ENCODE peak calls at places on chromosomes 4 and X, in eight cellular contexts. V, Z, W, P, J, T, G and L are unnamed samples.

GRCh38 chr4:7423801-7424552 is 10.8 kb downstream of the PSAPL1 start:
- DNase-seq in V (peak), T (peak), P (peak), W (peak), Z (no peak), G (no peak), J (no peak), L (peak)

GRCh38 chr4:184382189-184382846 is 92.0 kb downstream of the IRF2 start:
- DNase-seq in W (no peak), V (no peak), T (no peak), G (no peak), J (no peak), Z (no peak), P (no peak), L (no peak)

GRCh38 chrX:55524487-55524886 is 34.8 kb upstream of the USP51 start:
- DNase-seq in J (no peak), V (no peak), G (no peak), P (no peak), T (no peak), W (no peak), Z (no peak), L (peak)

GRCh38 chr4:41550308-41550707 is 12.4 kb downstream of the LIMCH1 start:
- DNase-seq in T (no peak), W (no peak), G (no peak), Z (no peak), P (no peak), V (no peak), J (no peak), L (no peak)

GRCh38 chrX:110847334-110847733 is 51.7 kb upstream of the CHRDL1 start:
- DNase-seq in T (no peak), Z (peak), G (peak), P (no peak), J (peak), V (no peak), W (no peak), L (peak)

GRCh38 chr4:184255917-184256642 is 38.4 kb upstream of the ENPP6 start:
- DNase-seq in J (no peak), V (no peak), G (no peak), W (no peak), Z (no peak), P (no peak), T (no peak), L (no peak)

GRCh38 chr4:165383757-165384156 is 4.9 kb downstream of the CPE start:
- DNase-seq in Z (no peak), J (no peak), W (no peak), P (no peak), T (no peak), G (no peak), V (no peak), L (no peak)

GRCh38 chrX:106035064-106035463 is 3.5 kb downstream of the SERPINA7 start:
- DNase-seq in J (no peak), W (no peak), Z (no peak), G (no peak), P (no peak), V (no peak), T (no peak), L (peak)

GRCh38 chr4:47203593-47203992 is 172.2 kb downstream of the GABRB1 start:
- DNase-seq in W (no peak), V (no peak), G (no peak), Z (no peak), P (no peak), J (no peak), T (no peak), L (no peak)

GRCh38 chr4:88447339-88447738 is 9.6 kb upstream of the HERC5 start:
- DNase-seq in P (no peak), G (no peak), Z (no peak), J (no peak), V (no peak), T (no peak), W (no peak), L (no peak)

GRCh38 chr4:830776-831482 is 5.0 kb upstream of the CPLX1 start:
- DNase-seq in P (peak), T (peak), V (peak), W (no peak), Z (no peak), G (no peak), J (no peak), L (no peak)

GRCh38 chr4:174394915-174395314 is 111.2 kb downstream of the CEP44 start:
- DNase-seq in P (no peak), G (peak), W (no peak), T (no peak), Z (no peak), J (peak), V (no peak), L (no peak)

GRCh38 chr4:80189956-80190671 is 7.2 kb upstream of the PRDM8 start:
- DNase-seq in T (no peak), W (no peak), P (peak), Z (no peak), G (no peak), V (no peak), J (no peak), L (no peak)

GRCh38 chr4:29711226-29711625 is 1008.9 kb upstream of the PCDH7 start:
- DNase-seq in G (no peak), P (no peak), W (no peak), Z (no peak), V (no peak), J (no peak), T (no peak), L (no peak)

GRCh38 chr4:185282968-185283367 is 73.6 kb downstream of the SNX25 start:
- DNase-seq in T (no peak), J (peak), P (no peak), W (no peak), V (no peak), G (peak), Z (no peak), L (no peak)

GRCh38 chr4:8846864-8847263 is 24.8 kb downstream of the HMX1 start:
- DNase-seq in Z (no peak), T (peak), J (no peak), P (peak), W (no peak), G (no peak), V (peak), L (no peak)

GRCh38 chrX:21487832-21488231 is 113.6 kb downstream of the CNKSR2 start:
- DNase-seq in Z (no peak), J (no peak), V (no peak), T (no peak), W (no peak), P (no peak), G (no peak), L (no peak)

GRCh38 chrX:413322-414201 is 26.9 kb upstream of the PPP2R3B start:
- DNase-seq in V (no peak), G (no peak), W (no peak), T (no peak), Z (no peak), J (peak), P (peak), L (no peak)

GRCh38 chrX:29652484-29652883 is 562.9 kb upstream of the MAGEB2 start:
- DNase-seq in Z (no peak), J (peak), W (no peak), G (peak), V (no peak), P (no peak), T (no peak), L (no peak)